ENCODE peak calls at places on chromosome 21, in five cellular contexts. O, A, G, W and P are unnamed samples.

GRCh38 chr21:30206551-30207251 is 9.2 kb downstream of the CLDN8 start:
- DNase-seq in A (no peak), O (no peak), G (no peak), W (no peak), P (no peak)

GRCh38 chr21:36709868-36710728 is 11.2 kb downstream of the SIM2 start:
- DNase-seq in O (no peak), G (no peak), A (no peak), W (no peak), P (no peak)

GRCh38 chr21:34802180-34802899 is 133.5 kb downstream of the CLIC6 start:
- DNase-seq in W (no peak), A (no peak), G (no peak), O (no peak), P (no peak)

GRCh38 chr21:36104306-36105300 is 30.3 kb upstream of the CBR3 start:
- DNase-seq in O (peak; percentile 71), A (peak; percentile 47), G (peak; percentile 55), W (no peak), P (peak; percentile 45)

GRCh38 chr21:34004984-34005383 is 68.4 kb upstream of the MRPS6 start:
- DNase-seq in G (no peak), A (peak; percentile 19), W (no peak), O (no peak), P (no peak)

GRCh38 chr21:30194701-30195299 is 21.1 kb downstream of the CLDN8 start:
- DNase-seq in G (no peak), A (peak; percentile 5), W (no peak), O (no peak), P (peak; percentile 47)

GRCh38 chr21:16250282-16250681 is 520.5 kb downstream of the USP25 start:
- DNase-seq in G (no peak), A (peak; percentile 10), W (no peak), O (no peak), P (no peak)

GRCh38 chr21:28256420-28256831 is 736.3 kb downstream of the LTN1 start:
- DNase-seq in O (no peak), A (no peak), W (peak; percentile 65), G (no peak), P (no peak)

GRCh38 chr21:26471116-26471505 is 102.0 kb downstream of the CYYR1 start:
- DNase-seq in G (no peak), W (no peak), A (no peak), O (no peak), P (no peak)

GRCh38 chr21:14120091-14120734 is 90.5 kb downstream of the LIPI start:
- DNase-seq in W (no peak), A (peak; percentile 62), O (peak; percentile 7), G (peak; percentile 72), P (peak; percentile 49)

GRCh38 chr21:31609081-31609480 is 50.4 kb upstream of the SOD1 start:
- DNase-seq in O (no peak), W (no peak), G (no peak), A (no peak), P (no peak)

GRCh38 chr21:38140192-38140905 is 116.4 kb upstream of the KCNJ15 start:
- DNase-seq in W (peak; percentile 28), A (peak; percentile 73), O (no peak), G (no peak), P (no peak)

GRCh38 chr21:37101384-37101783 is 28.3 kb downstream of the TTC3 start:
- DNase-seq in W (no peak), O (no peak), G (no peak), A (no peak), P (no peak)

GRCh38 chr21:28436286-28436932 is 556.3 kb downstream of the LTN1 start:
- DNase-seq in A (no peak), W (no peak), G (no peak), O (no peak), P (no peak)

GRCh38 chr21:29155118-29155932 is 24.9 kb downstream of the MAP3K7CL start:
- DNase-seq in G (no peak), W (no peak), O (no peak), A (no peak), P (no peak)

GRCh38 chr21:37341254-37341960 is 25.2 kb upstream of the DYRK1A start:
- DNase-seq in A (no peak), G (no peak), W (no peak), O (no peak), P (no peak)

GRCh38 chr21:34813266-34813886 is 144.6 kb downstream of the CLIC6 start:
- DNase-seq in W (no peak), O (no peak), A (no peak), G (no peak), P (no peak)

GRCh38 chr21:35257413-35257812 is 208.3 kb upstream of the RUNX1 start:
- DNase-seq in G (no peak), W (peak; percentile 54), A (peak; percentile 85), O (no peak), P (peak; percentile 51)

DNA sequence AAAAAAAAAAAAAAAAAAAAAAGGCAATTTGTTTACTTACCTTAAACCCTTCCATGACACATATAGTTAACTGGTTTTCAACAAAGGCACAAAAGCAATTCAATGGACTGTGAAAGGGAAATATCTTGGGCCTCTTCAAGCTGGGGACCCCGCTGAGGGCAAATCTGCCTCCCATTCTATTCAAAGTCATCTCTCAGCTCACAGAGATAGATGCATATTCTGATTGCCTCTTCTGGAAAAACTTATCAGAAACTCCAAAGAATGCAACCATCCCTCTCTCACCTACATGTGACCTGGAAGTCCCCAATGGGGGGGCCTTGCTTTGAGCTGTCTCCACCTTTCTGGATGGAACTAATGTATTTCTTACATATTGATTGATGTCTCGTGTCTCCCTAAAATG is 12.1 kb upstream of the SYNJ1 start:
- DNase-seq in A (no peak), O (no peak), W (no peak), G (no peak), P (no peak)
- H3K36me3 ChIP-seq in A (no peaks in the 10 kb centered on the region), O (peaks cover 40% of the 10 kb centered on the region), W (peaks cover 6% of the 10 kb centered on the region), G (no peaks in the 10 kb centered on the region), P (no peaks in the 10 kb centered on the region)

GRCh38 chr21:15183712-15184353 is 119.0 kb upstream of the NRIP1 start:
- DNase-seq in O (no peak), G (no peak), W (no peak), A (no peak), P (no peak)
- H3K4me1 ChIP-seq in O (no peaks in the 10 kb centered on the region), G (no peaks in the 10 kb centered on the region), W (no peaks in the 10 kb centered on the region), A (no peaks in the 10 kb centered on the region), P (no peaks in the 10 kb centered on the region)

GRCh38 chr21:44856131-44856530 is 17.4 kb downstream of the PTTG1IP start:
- DNase-seq in G (peak; percentile 26), W (no peak), A (no peak), O (no peak), P (no peak)
- H3K36me3 ChIP-seq in G (peaks cover 2% of the 10 kb centered on the region), W (no peaks in the 10 kb centered on the region), A (no peaks in the 10 kb centered on the region), O (peaks cover 31% of the 10 kb centered on the region), P (peaks cover 12% of the 10 kb centered on the region)

GRCh38 chr21:45408811-45409261 is 3.9 kb downstream of the COL18A1 start:
- DNase-seq in W (peak; percentile 13), O (no peak), G (peak; percentile 21), A (no peak), P (no peak)
- H3K4me1 ChIP-seq in W (peaks cover 4% of the 10 kb centered on the region), O (peaks cover 4% of the 10 kb centered on the region), G (peaks cover 10% of the 10 kb centered on the region), A (peaks cover 11% of the 10 kb centered on the region), P (no peaks in the 10 kb centered on the region)

DNA sequence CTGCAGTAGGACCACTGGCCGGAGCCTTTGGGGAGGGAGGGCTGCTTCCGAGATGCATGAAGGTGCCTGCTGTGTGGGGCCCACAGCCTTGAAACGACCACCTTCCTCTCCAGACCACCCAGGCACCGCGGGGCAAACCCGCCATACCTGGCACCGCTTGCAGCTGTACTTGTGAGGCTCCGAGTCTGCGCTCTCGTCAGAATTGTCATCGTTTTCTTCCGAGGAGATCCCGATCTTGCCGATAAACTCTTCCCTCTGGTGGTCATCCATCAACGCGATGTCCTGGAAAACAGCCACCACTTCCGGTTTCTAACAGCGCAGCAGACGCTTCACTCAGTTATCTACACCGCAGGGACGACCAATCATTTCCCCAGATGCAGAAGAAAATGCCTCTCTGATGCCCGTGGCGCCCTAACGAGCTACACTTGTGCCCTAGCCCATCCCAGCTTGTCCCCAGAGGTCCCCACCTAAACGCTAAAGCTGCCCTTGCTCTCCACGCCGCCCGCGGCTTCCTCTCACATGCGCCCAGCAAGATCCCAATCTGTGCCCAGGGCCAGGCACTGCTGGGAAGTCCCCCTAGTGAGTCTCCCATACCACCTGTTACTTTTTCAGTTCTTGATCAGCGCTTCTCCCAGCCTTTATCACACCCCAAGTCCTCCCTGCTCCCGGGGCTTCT is 55.0 kb upstream of the RIPK4 start:
- DNase-seq in O (no peak), W (no peak), G (peak; percentile 13), A (no peak), P (no peak)
- H3K36me3 ChIP-seq in O (peaks cover 7% of the 10 kb centered on the region), W (no peaks in the 10 kb centered on the region), G (no peaks in the 10 kb centered on the region), A (no peaks in the 10 kb centered on the region), P (no peaks in the 10 kb centered on the region)

GRCh38 chr21:39727401-39728120 is 17.4 kb upstream of the IGSF5 start:
- DNase-seq in A (no peak), G (no peak), W (no peak), O (no peak), P (no peak)
- H3K4me1 ChIP-seq in A (no peaks in the 10 kb centered on the region), G (no peaks in the 10 kb centered on the region), W (no peaks in the 10 kb centered on the region), O (no peaks in the 10 kb centered on the region), P (no peaks in the 10 kb centered on the region)

GRCh38 chr21:44314561-44314960 is 14.7 kb downstream of the PFKL start:
- DNase-seq in A (no peak), W (no peak), O (no peak), G (no peak), P (no peak)

GRCh38 chr21:44312716-44313115 is 12.9 kb downstream of the PFKL start:
- DNase-seq in O (no peak), W (no peak), G (no peak), A (no peak), P (no peak)

GRCh38 chr21:44313451-44313850 is 13.6 kb downstream of the PFKL start:
- DNase-seq in W (no peak), A (no peak), G (no peak), O (no peak), P (no peak)

GRCh38 chr21:44315691-44316208 is 15.9 kb downstream of the PFKL start:
- DNase-seq in G (no peak), O (no peak), W (no peak), A (no peak), P (no peak)

GRCh38 chr21:44314128-44314527 is 14.3 kb downstream of the PFKL start:
- DNase-seq in W (no peak), G (no peak), A (no peak), O (no peak), P (no peak)
- H3K36me3 ChIP-seq in W (no peaks in the 10 kb centered on the region), G (peaks cover 8% of the 10 kb centered on the region), A (no peaks in the 10 kb centered on the region), O (peaks cover 18% of the 10 kb centered on the region), P (peaks cover 20% of the 10 kb centered on the region)

GRCh38 chr21:44912158-44912473 is 8.6 kb downstream of the ITGB2 start:
- DNase-seq in W (no peak), G (peak; percentile 63), A (no peak), O (no peak), P (peak; percentile 54)
- H3K4me1 ChIP-seq in W (peaks cover 16% of the 10 kb centered on the region), G (peaks cover 10% of the 10 kb centered on the region), A (peaks cover 7% of the 10 kb centered on the region), O (peaks cover 95% of the 10 kb centered on the region), P (peaks cover 19% of the 10 kb centered on the region)